ENCODE peak calls at places on chromosomes 4 and X, in eight cellular contexts. F, D, P, U, C, X, V and T are unnamed samples.

GRCh38 chrX:38452603-38453002 is 100.2 kb downstream of the OTC start:
- DNase-seq in U (no peak), F (no peak), X (no peak), V (no peak), D (no peak), P (no peak), C (no peak), T (no peak)

GRCh38 chr4:52880994-52881393 is 18.9 kb downstream of the RASL11B start:
- DNase-seq in V (no peak), C (no peak), D (no peak), X (no peak), P (no peak), U (no peak), F (no peak), T (no peak)

GRCh38 chrX:150348365-150348764 is 14.8 kb upstream of the MAMLD1 start:
- DNase-seq in U (no peak), C (no peak), P (no peak), D (no peak), X (no peak), F (no peak), V (no peak), T (no peak)

GRCh38 chr4:48047421-48047844 is 30.9 kb downstream of the NIPAL1 start:
- DNase-seq in P (no peak), X (no peak), U (no peak), D (peak), F (no peak), C (no peak), V (peak), T (no peak)

GRCh38 chr4:179755322-179755721 is 2313.1 kb upstream of the AGA start:
- DNase-seq in V (peak), U (no peak), C (no peak), X (no peak), D (no peak), F (no peak), P (no peak), T (no peak)

GRCh38 chrX:149715468-149715867 is 3.6 kb downstream of the MAGEA11 start:
- DNase-seq in U (no peak), P (no peak), F (no peak), X (no peak), C (no peak), D (no peak), V (no peak), T (no peak)

GRCh38 chrX:10071451-10072163 is 85.2 kb upstream of the CLCN4 start:
- DNase-seq in X (no peak), V (no peak), P (no peak), U (no peak), D (no peak), F (no peak), C (no peak), T (no peak)

GRCh38 chr4:153137677-153138630 is 66.3 kb upstream of the TRIM2 start:
- DNase-seq in F (no peak), C (no peak), D (no peak), X (no peak), P (no peak), U (no peak), V (peak), T (no peak)

GRCh38 chr4:41436365-41437263 is 101.3 kb upstream of the LIMCH1 start:
- DNase-seq in X (no peak), U (no peak), F (no peak), P (no peak), C (no peak), D (no peak), V (no peak), T (no peak)

GRCh38 chrX:39805022-39805421 is 292.7 kb downstream of the BCOR start:
- DNase-seq in V (no peak), F (no peak), P (no peak), U (no peak), C (no peak), X (no peak), D (no peak), T (no peak)

GRCh38 chr4:86482851-86483490 is 111.1 kb upstream of the PTPN13 start:
- DNase-seq in X (no peak), C (no peak), F (no peak), U (no peak), P (no peak), V (peak), D (no peak), T (no peak)

GRCh38 chr4:138540056-138540800 is 298.1 kb upstream of the SLC7A11 start:
- DNase-seq in U (no peak), D (no peak), F (no peak), X (no peak), C (no peak), V (no peak), P (no peak), T (no peak)

GRCh38 chr4:19636451-19636850 is 615.3 kb upstream of the SLIT2 start:
- DNase-seq in X (no peak), F (no peak), D (no peak), V (no peak), P (no peak), C (no peak), U (no peak), T (no peak)

GRCh38 chr4:87058272-87059073 is 123.7 kb downstream of the AFF1 start:
- DNase-seq in U (no peak), D (no peak), C (peak), V (no peak), F (no peak), X (no peak), P (no peak), T (no peak)

GRCh38 chrX:112630187-112630586 is 49.6 kb downstream of the LHFPL1 start:
- DNase-seq in U (no peak), F (no peak), C (no peak), V (no peak), D (no peak), X (no peak), P (no peak), T (no peak)

GRCh38 chr4:122765702-122766352 is 33.3 kb downstream of the BBS12 start:
- DNase-seq in F (no peak), D (no peak), C (no peak), U (no peak), V (no peak), P (no peak), X (no peak), T (no peak)

GRCh38 chr4:23890369-23891063 is 669 bp upstream of the PPARGC1A start:
- DNase-seq in U (no peak), X (no peak), C (no peak), P (no peak), V (no peak), F (no peak), D (no peak), T (no peak)

GRCh38 chr4:188942606-188943005 is 803.4 kb downstream of the TRIML1 start:
- DNase-seq in U (no peak), X (no peak), F (no peak), D (no peak), P (no peak), V (no peak), C (no peak), T (no peak)

GRCh38 chr4:159547645-159548308 is 444.9 kb downstream of the RAPGEF2 start:
- DNase-seq in P (no peak), V (no peak), X (no peak), D (no peak), U (no peak), F (no peak), C (no peak), T (no peak)

GRCh38 chr4:85870298-85871083 is 395.5 kb downstream of the ARHGAP24 start:
- DNase-seq in P (no peak), F (no peak), V (no peak), X (no peak), C (no peak), D (no peak), U (no peak), T (no peak)

GRCh38 chrX:72130156-72130761 is 1.5 kb downstream of the RTL5 start:
- DNase-seq in U (no peak), V (no peak), F (no peak), X (no peak), P (no peak), C (no peak), D (no peak), T (no peak)

GRCh38 chrX:24498181-24498580 is 33.1 kb downstream of the PDK3 start:
- DNase-seq in U (no peak), D (peak), P (peak), C (no peak), X (peak), F (peak), V (peak), T (no peak)

GRCh38 chr4:188989371-188989770 is 850.1 kb downstream of the TRIML1 start:
- DNase-seq in F (no peak), C (no peak), X (no peak), V (no peak), D (no peak), U (no peak), P (no peak), T (no peak)

GRCh38 chrX:42237956-42238355 is 314.6 kb upstream of the CASK start:
- DNase-seq in V (no peak), P (no peak), C (no peak), F (no peak), D (no peak), X (no peak), U (no peak), T (no peak)

GRCh38 chr4:84091266-84091665 is 407.8 kb downstream of the NKX6-1 start:
- DNase-seq in C (no peak), V (no peak), F (no peak), P (no peak), D (no peak), X (no peak), U (no peak), T (no peak)

GRCh38 chr4:3851211-3851610 is 85.0 kb downstream of the ADRA2C start:
- DNase-seq in C (no peak), U (no peak), X (no peak), V (no peak), D (no peak), P (no peak), F (no peak), T (no peak)

GRCh38 chr4:52825311-52826090 is 36.6 kb upstream of the RASL11B start:
- DNase-seq in U (no peak), X (peak), P (no peak), F (no peak), V (no peak), D (no peak), C (no peak), T (peak)

GRCh38 chr4:78517050-78517652 is 34.4 kb upstream of the ANXA3 start:
- DNase-seq in P (peak), U (no peak), V (peak), X (peak), D (no peak), F (no peak), C (no peak), T (no peak)

GRCh38 chrX:15451913-15452312 is 41.2 kb downstream of the PIR start:
- DNase-seq in C (no peak), X (no peak), D (no peak), F (peak), V (no peak), U (no peak), P (no peak), T (no peak)

GRCh38 chr4:26044524-26044923 is 130.5 kb downstream of the SMIM20 start:
- DNase-seq in U (no peak), D (no peak), V (no peak), C (no peak), F (no peak), P (no peak), X (no peak), T (no peak)

GRCh38 chrX:135556055-135556454 is 35.6 kb downstream of the INTS6L start:
- DNase-seq in D (no peak), V (peak), U (no peak), C (no peak), F (no peak), P (no peak), X (no peak), T (no peak)

GRCh38 chr4:84499065-84499982 is at the start of gene NKX6-1:
- DNase-seq in D (peak), P (peak), U (no peak), C (peak), X (no peak), V (no peak), F (peak), T (no peak)

GRCh38 chr4:26451597-26451996 is 38.7 kb downstream of the CCKAR start:
- DNase-seq in V (no peak), D (no peak), P (no peak), F (no peak), U (no peak), X (no peak), C (no peak), T (no peak)

GRCh38 chrX:115147220-115147619 is 42.0 kb upstream of the RBMXL3 start:
- DNase-seq in U (no peak), C (no peak), P (peak), D (no peak), F (no peak), V (peak), X (no peak), T (no peak)
- TF ChIP-seq CTCF in U (no peak), C (peak), P (peak), D (no peak), F (peak), V (no peak), X (peak), T (peak)

DNA sequence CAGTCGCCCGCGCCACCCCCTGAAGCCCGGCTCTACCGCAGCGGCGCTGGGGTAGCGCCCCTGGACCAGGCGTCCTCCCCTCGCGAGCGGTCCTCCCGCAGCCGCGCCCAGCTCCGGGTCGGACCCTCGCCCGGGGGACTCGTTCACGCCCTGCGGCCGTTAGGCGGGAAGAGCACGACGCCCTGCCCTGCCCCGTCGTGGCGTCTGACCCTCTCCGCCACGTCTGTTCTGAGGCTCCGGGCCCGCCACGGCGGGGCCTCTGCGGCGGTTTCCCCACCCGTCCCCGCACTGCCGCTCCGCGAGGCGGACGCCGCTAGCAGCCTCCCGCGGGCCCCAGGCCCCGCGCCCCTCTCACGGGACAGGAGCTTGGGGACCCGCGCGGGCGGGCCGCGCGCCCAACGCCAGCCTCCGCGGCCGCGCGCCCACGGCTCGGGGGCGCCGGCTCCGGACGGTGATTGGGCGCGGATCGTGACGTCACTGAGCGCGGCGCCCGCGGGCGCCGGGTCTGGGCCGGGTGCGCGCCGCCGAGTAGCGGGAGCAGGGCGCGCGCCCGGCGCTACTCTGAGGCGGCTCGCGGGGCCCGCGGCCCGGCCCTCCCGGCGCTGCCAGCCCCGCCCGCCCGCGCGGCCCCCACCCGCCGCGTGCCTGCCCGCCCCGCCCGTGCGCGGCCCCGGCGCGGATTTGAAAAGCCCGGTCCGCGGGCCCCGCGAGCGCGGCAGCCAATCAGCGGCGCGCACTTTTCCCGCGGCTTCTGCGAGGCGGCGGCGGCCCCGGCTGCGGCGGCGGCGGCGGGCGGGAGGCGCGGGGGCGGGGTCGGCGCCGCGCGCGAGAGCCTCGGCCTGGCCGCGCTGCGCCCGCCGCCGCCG is at the start of gene NSD2:
- DNase-seq in D (peak), V (peak), U (peak), P (peak), X (peak), F (peak), C (peak), T (no peak)
- TF ChIP-seq POLR2A in D (peak), V (peak), U (no peak), P (peak), X (peak), F (peak), C (peak), T (peak)

GRCh38 chrX:140572724-140573123 is 67.9 kb upstream of the SOX3 start:
- DNase-seq in V (peak), C (peak), U (no peak), X (peak), F (no peak), P (peak), D (peak), T (no peak)
- TF ChIP-seq CTCF in V (peak), C (peak), U (no peak), X (peak), F (no peak), P (peak), D (no peak), T (no peak)

GRCh38 chrX:109926118-109926517 is 76.8 kb upstream of the TMEM164 start:
- DNase-seq in C (no peak), P (no peak), V (no peak), F (no peak), X (no peak), D (no peak), U (no peak), T (no peak)
- TF ChIP-seq POLR2A in C (no peak), P (no peak), V (no peak), F (no peak), X (no peak), D (no peak), U (no peak), T (no peak)

GRCh38 chr4:70838972-70839536 is 636 bp downstream of the GRSF1 start:
- DNase-seq in V (peak), F (peak), U (peak), C (peak), P (peak), D (peak), X (peak), T (no peak)
- TF ChIP-seq CTCF in V (no peak), F (no peak), U (no peak), C (no peak), P (no peak), D (no peak), X (peak), T (no peak)

GRCh38 chrX:103356023-103356798 is at the start of gene TCEAL9:
- DNase-seq in C (peak), X (peak), U (no peak), V (no peak), F (peak), P (peak), D (peak), T (no peak)
- TF ChIP-seq POLR2A in C (peak), X (no peak), U (no peak), V (no peak), F (peak), P (peak), D (peak), T (peak)

DNA sequence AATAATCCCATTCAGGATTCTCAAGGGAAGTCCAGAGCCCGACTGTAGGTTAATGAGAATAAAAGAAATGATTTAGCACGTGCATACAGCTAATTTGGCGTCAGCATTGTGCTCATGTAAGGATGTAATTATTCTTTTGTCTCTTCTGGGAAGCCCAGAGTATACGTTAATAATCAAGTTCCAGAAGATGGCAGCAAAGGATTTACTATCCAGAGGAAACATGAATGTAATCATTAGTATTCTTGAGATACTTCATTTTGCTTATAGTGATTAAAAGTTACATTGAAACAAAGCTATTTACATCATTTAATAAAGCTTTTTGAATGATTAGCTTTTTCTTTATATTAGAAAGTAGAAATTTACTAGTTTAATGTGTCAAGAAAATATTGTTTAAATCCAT is 27.1 kb upstream of the MAP9 start:
- DNase-seq in U (no peak), D (no peak), C (no peak), V (peak), X (no peak), P (peak), F (no peak), T (no peak)
- TF ChIP-seq CTCF in U (no peak), D (no peak), C (no peak), V (no peak), X (peak), P (peak), F (peak), T (peak)

DNA sequence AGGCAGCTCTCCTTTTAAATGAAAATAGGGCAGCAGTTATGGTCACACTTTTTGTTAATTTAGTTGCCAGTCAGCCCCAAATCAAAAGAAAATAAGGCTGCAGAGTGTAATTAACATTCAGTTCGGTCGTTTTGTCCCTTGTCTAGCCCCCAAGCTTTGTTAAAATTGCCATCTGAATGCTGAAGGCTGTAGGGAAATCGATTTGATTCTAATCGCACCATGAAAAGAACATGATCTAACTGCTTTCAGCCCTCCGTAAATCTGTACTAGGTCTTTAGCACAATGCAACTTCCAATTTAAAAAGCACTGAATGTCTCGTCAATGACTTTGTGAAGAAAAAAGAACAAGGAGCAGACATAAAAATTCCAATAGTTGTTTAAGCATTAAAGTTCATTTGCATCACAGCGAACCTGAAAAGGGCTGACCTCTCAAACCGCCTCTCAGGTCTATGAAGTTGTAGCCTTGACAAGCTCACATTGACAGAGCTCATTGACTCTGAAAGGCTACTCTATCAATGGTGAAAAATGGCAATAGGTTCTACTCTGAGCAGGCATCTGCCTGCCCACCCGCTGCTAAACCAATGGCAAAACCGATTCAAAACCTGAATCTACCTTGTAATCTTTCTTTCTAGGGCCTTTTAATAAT is 48.9 kb downstream of the CHIC2 start:
- DNase-seq in P (no peak), C (no peak), V (no peak), X (no peak), F (no peak), D (no peak), U (no peak), T (no peak)
- TF ChIP-seq POLR2A in P (no peak), C (no peak), V (no peak), X (no peak), F (no peak), D (no peak), U (no peak), T (no peak)